ENCODE peak calls at places on chromosome 1, in seven cellular contexts. D is stimulated activated CD4-positive, alpha-beta T cell treated with anti-CD3 and anti-CD28 coated beads, TNF-alpha, amount 100 ng/mL, for 1 hour; P is breast epithelium; E is esophagus muscularis mucosa; X is dermis microvascular lymphatic vessel endothelial cell; Q is HAP-1; G is endothelial cell. T is an unnamed sample.

GRCh38 chr1:88890790-88891317 is 513 bp downstream of the GTF2B start:
- DNase-seq in E (no peak), P (no peak), G (peak; percentile 38), D (no peak), X (peak; percentile 59), Q (no peak), T (peak; percentile 14)

GRCh38 chr1:55500601-55501000 is 285.4 kb upstream of the USP24 start:
- DNase-seq in E (no peak), P (no peak), X (no peak), Q (no peak), D (no peak), G (no peak), T (no peak)

GRCh38 chr1:119735217-119735616 is 23.5 kb downstream of the PHGDH start:
- DNase-seq in P (no peak), G (no peak), X (no peak), Q (no peak), E (no peak), D (no peak), T (no peak)

GRCh38 chr1:67058761-67059160 is 4.8 kb upstream of the SLC35D1 start:
- DNase-seq in G (no peak), P (no peak), E (no peak), X (no peak), Q (no peak), D (no peak), T (no peak)

GRCh38 chr1:158426137-158426536 is at the start of gene OR10K2:
- DNase-seq in P (no peak), G (no peak), Q (no peak), X (no peak), E (no peak), D (no peak), T (no peak)

GRCh38 chr1:220962031-220962751 is 82.9 kb downstream of the HLX start:
- DNase-seq in X (no peak), G (no peak), D (no peak), P (no peak), E (no peak), Q (no peak), T (no peak)

GRCh38 chr1:187383366-187383765 is 554.6 kb downstream of the PLA2G4A start:
- DNase-seq in X (no peak), E (no peak), P (no peak), G (no peak), Q (no peak), D (no peak), T (no peak)

GRCh38 chr1:228392111-228392936 is 14.3 kb downstream of the TRIM11 start:
- DNase-seq in E (no peak), Q (no peak), P (no peak), G (no peak), X (no peak), D (no peak), T (no peak)

GRCh38 chr1:115283249-115283648 is 54.8 kb downstream of the NGF start:
- DNase-seq in E (no peak), Q (no peak), D (no peak), X (no peak), P (no peak), G (no peak), T (no peak)

GRCh38 chr1:92291372-92291999 is 7.3 kb downstream of the GLMN start:
- DNase-seq in E (no peak), P (no peak), Q (peak; percentile 68), G (peak; percentile 30), X (peak; percentile 72), D (no peak), T (no peak)

GRCh38 chr1:110829955-110830553 is 42.9 kb upstream of the CD53 start:
- DNase-seq in D (no peak), X (peak; percentile 26), E (no peak), G (peak; percentile 17), Q (peak; percentile 62), P (no peak), T (no peak)

GRCh38 chr1:59113876-59114457 is 182.9 kb upstream of the FGGY start:
- DNase-seq in P (no peak), D (no peak), Q (no peak), X (no peak), E (peak; percentile 70), G (no peak), T (no peak)

GRCh38 chr1:109623601-109624161 is 4.0 kb downstream of the AMPD2 start:
- DNase-seq in X (no peak), E (peak; percentile 64), G (no peak), Q (no peak), D (no peak), P (no peak), T (no peak)

T was measured in T-helper 9 cell.